ENCODE peak calls at places on chromosomes 2 and 18, in six cellular contexts. One of them, this sample, is unnamed.

GRCh38 chr2:233331536-233331935 is 22.8 kb upstream of the DGKD start:
- DNase-seq in right atrium auricular region: peak
- DNase-seq in GM23248: no peak
- DNase-seq in CD8-positive, alpha-beta memory T cell: peak
- DNase-seq in AG09309: no peak
- DNase-seq in H7: no peak
- DNase-seq in this sample: no peak

GRCh38 chr2:15840173-15840572 is 100.2 kb upstream of the MYCN start:
- DNase-seq in right atrium auricular region: no peak
- DNase-seq in GM23248: no peak
- DNase-seq in CD8-positive, alpha-beta memory T cell: no peak
- DNase-seq in AG09309: no peak
- DNase-seq in H7: no peak
- DNase-seq in this sample: no peak

GRCh38 chr18:9043581-9043980 is 58.9 kb upstream of the NDUFV2 start:
- DNase-seq in right atrium auricular region: no peak
- DNase-seq in GM23248: no peak
- DNase-seq in CD8-positive, alpha-beta memory T cell: no peak
- DNase-seq in AG09309: no peak
- DNase-seq in H7: no peak
- DNase-seq in this sample: no peak

GRCh38 chr2:143513081-143513480 is 383.9 kb downstream of the ARHGAP15 start:
- DNase-seq in right atrium auricular region: no peak
- DNase-seq in GM23248: peak
- DNase-seq in CD8-positive, alpha-beta memory T cell: no peak
- DNase-seq in AG09309: peak
- DNase-seq in H7: peak
- DNase-seq in this sample: peak

GRCh38 chr18:27616324-27616723 is 431.2 kb upstream of the CHST9 start:
- DNase-seq in right atrium auricular region: no peak
- DNase-seq in GM23248: no peak
- DNase-seq in CD8-positive, alpha-beta memory T cell: no peak
- DNase-seq in AG09309: no peak
- DNase-seq in H7: no peak
- DNase-seq in this sample: no peak

GRCh38 chr18:76980663-76981387 is 151.8 kb downstream of the MBP start:
- DNase-seq in right atrium auricular region: no peak
- DNase-seq in GM23248: no peak
- DNase-seq in CD8-positive, alpha-beta memory T cell: no peak
- DNase-seq in AG09309: no peak
- DNase-seq in H7: no peak
- DNase-seq in this sample: no peak

GRCh38 chr18:7626922-7627440 is 59.9 kb downstream of the PTPRM start:
- DNase-seq in right atrium auricular region: no peak
- DNase-seq in GM23248: peak
- DNase-seq in CD8-positive, alpha-beta memory T cell: no peak
- DNase-seq in AG09309: no peak
- DNase-seq in H7: peak
- DNase-seq in this sample: peak

GRCh38 chr18:44521673-44522032 is 159.0 kb upstream of the SETBP1 start:
- DNase-seq in right atrium auricular region: no peak
- DNase-seq in GM23248: peak
- DNase-seq in CD8-positive, alpha-beta memory T cell: no peak
- DNase-seq in AG09309: no peak
- DNase-seq in H7: no peak
- DNase-seq in this sample: no peak

GRCh38 chr18:12886498-12887126 is 2.6 kb upstream of the PTPN2 start:
- DNase-seq in right atrium auricular region: no peak
- DNase-seq in GM23248: peak
- DNase-seq in CD8-positive, alpha-beta memory T cell: no peak
- DNase-seq in AG09309: no peak
- DNase-seq in H7: no peak
- DNase-seq in this sample: no peak

GRCh38 chr2:85468704-85469349 is 50.3 kb downstream of the SH2D6 start:
- DNase-seq in right atrium auricular region: no peak
- DNase-seq in GM23248: peak
- DNase-seq in CD8-positive, alpha-beta memory T cell: no peak
- DNase-seq in AG09309: no peak
- DNase-seq in H7: peak
- DNase-seq in this sample: peak

GRCh38 chr2:231904161-231904611 is 22.0 kb downstream of the NPPC start:
- DNase-seq in right atrium auricular region: no peak
- DNase-seq in GM23248: no peak
- DNase-seq in CD8-positive, alpha-beta memory T cell: no peak
- DNase-seq in AG09309: no peak
- DNase-seq in H7: no peak
- DNase-seq in this sample: no peak

GRCh38 chr2:18559531-18559930 is 922 bp downstream of the RDH14 start:
- DNase-seq in right atrium auricular region: no peak
- DNase-seq in GM23248: no peak
- DNase-seq in CD8-positive, alpha-beta memory T cell: no peak
- DNase-seq in AG09309: no peak
- DNase-seq in H7: peak
- DNase-seq in this sample: no peak

GRCh38 chr18:32530947-32531651 is 60.4 kb upstream of the GAREM1 start:
- DNase-seq in right atrium auricular region: no peak
- DNase-seq in GM23248: peak
- DNase-seq in CD8-positive, alpha-beta memory T cell: peak
- DNase-seq in AG09309: peak
- DNase-seq in H7: no peak
- DNase-seq in this sample: no peak

GRCh38 chr2:108938069-108938710 is 50.8 kb downstream of the EDAR start:
- DNase-seq in right atrium auricular region: no peak
- DNase-seq in GM23248: no peak
- DNase-seq in CD8-positive, alpha-beta memory T cell: no peak
- DNase-seq in AG09309: no peak
- DNase-seq in H7: no peak
- DNase-seq in this sample: no peak

GRCh38 chr2:220071716-220072115 is 444.3 kb downstream of the SLC4A3 start:
- DNase-seq in right atrium auricular region: no peak
- DNase-seq in GM23248: no peak
- DNase-seq in CD8-positive, alpha-beta memory T cell: no peak
- DNase-seq in AG09309: no peak
- DNase-seq in H7: no peak
- DNase-seq in this sample: no peak

GRCh38 chr2:61970807-61971556 is 65.5 kb downstream of the COMMD1 start:
- DNase-seq in right atrium auricular region: no peak
- DNase-seq in GM23248: no peak
- DNase-seq in CD8-positive, alpha-beta memory T cell: no peak
- DNase-seq in AG09309: no peak
- DNase-seq in H7: no peak
- DNase-seq in this sample: no peak

GRCh38 chr2:190277234-190278112 is 42.2 kb downstream of the HIBCH start:
- DNase-seq in right atrium auricular region: no peak
- DNase-seq in GM23248: peak
- DNase-seq in CD8-positive, alpha-beta memory T cell: no peak
- DNase-seq in AG09309: peak
- DNase-seq in H7: no peak
- DNase-seq in this sample: peak

GRCh38 chr18:5546660-5547059 is 2.9 kb upstream of the EPB41L3 start:
- DNase-seq in right atrium auricular region: no peak
- DNase-seq in GM23248: peak
- DNase-seq in CD8-positive, alpha-beta memory T cell: no peak
- DNase-seq in AG09309: peak
- DNase-seq in H7: peak
- DNase-seq in this sample: no peak

GRCh38 chr2:71786291-71787107 is 333.1 kb downstream of the DYSF start:
- DNase-seq in right atrium auricular region: peak
- DNase-seq in GM23248: no peak
- DNase-seq in CD8-positive, alpha-beta memory T cell: no peak
- DNase-seq in AG09309: no peak
- DNase-seq in H7: peak
- DNase-seq in this sample: no peak

GRCh38 chr2:225011585-225011984 is 30.7 kb downstream of the DOCK10 start:
- DNase-seq in right atrium auricular region: no peak
- DNase-seq in GM23248: no peak
- DNase-seq in CD8-positive, alpha-beta memory T cell: no peak
- DNase-seq in AG09309: no peak
- DNase-seq in H7: no peak
- DNase-seq in this sample: no peak

DNA sequence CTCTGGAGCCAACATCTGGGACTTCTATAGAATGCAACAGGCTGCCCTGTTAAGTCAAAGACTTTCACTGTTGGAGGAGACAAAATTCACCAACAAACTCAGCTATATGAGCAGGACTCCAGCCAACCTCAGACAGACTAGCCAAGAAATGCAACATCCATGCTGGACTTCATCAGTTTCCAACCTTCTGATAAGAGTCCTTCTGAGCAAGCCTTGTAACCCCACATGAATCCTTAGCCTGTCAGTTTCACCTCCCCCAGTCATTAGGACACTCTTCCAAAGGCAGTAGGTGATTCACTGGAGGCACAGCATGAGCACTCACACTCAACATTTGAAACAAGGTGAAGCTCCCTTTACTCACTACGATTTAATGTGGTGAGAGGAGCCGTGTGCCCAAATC is 5.8 kb downstream of the TBC1D8 start:
- DNase-seq in right atrium auricular region: no peak
- DNase-seq in GM23248: peak
- DNase-seq in CD8-positive, alpha-beta memory T cell: no peak
- DNase-seq in AG09309: no peak
- DNase-seq in H7: peak
- DNase-seq in this sample: no peak
- H3K4me3 ChIP-seq in right atrium auricular region: no peak
- H3K4me3 ChIP-seq in GM23248: no peak
- H3K4me3 ChIP-seq in CD8-positive, alpha-beta memory T cell: no peak
- H3K4me3 ChIP-seq in AG09309: no peak
- H3K4me3 ChIP-seq in H7: no peak
- H3K4me3 ChIP-seq in this sample: no peak

GRCh38 chr2:186543561-186544131 is 46.2 kb upstream of the ITGAV start:
- DNase-seq in right atrium auricular region: no peak
- DNase-seq in GM23248: peak
- DNase-seq in CD8-positive, alpha-beta memory T cell: no peak
- DNase-seq in AG09309: peak
- DNase-seq in H7: no peak
- DNase-seq in this sample: peak

GRCh38 chr2:186542002-186542401 is 47.9 kb upstream of the ITGAV start:
- DNase-seq in right atrium auricular region: no peak
- DNase-seq in GM23248: no peak
- DNase-seq in CD8-positive, alpha-beta memory T cell: no peak
- DNase-seq in AG09309: no peak
- DNase-seq in H7: no peak
- DNase-seq in this sample: no peak

GRCh38 chr2:186540971-186541370 is 48.9 kb upstream of the ITGAV start:
- DNase-seq in right atrium auricular region: no peak
- DNase-seq in GM23248: peak
- DNase-seq in CD8-positive, alpha-beta memory T cell: no peak
- DNase-seq in AG09309: no peak
- DNase-seq in H7: no peak
- DNase-seq in this sample: no peak

GRCh38 chr2:186546842-186547241 is 43.0 kb upstream of the ITGAV start:
- DNase-seq in right atrium auricular region: no peak
- DNase-seq in GM23248: peak
- DNase-seq in CD8-positive, alpha-beta memory T cell: no peak
- DNase-seq in AG09309: no peak
- DNase-seq in H7: no peak
- DNase-seq in this sample: no peak

GRCh38 chr2:186544255-186544675 is 45.6 kb upstream of the ITGAV start:
- DNase-seq in right atrium auricular region: no peak
- DNase-seq in GM23248: peak
- DNase-seq in CD8-positive, alpha-beta memory T cell: no peak
- DNase-seq in AG09309: peak
- DNase-seq in H7: peak
- DNase-seq in this sample: peak
- H3K4me3 ChIP-seq in right atrium auricular region: no peak
- H3K4me3 ChIP-seq in GM23248: peak
- H3K4me3 ChIP-seq in CD8-positive, alpha-beta memory T cell: no peak
- H3K4me3 ChIP-seq in AG09309: no peak
- H3K4me3 ChIP-seq in H7: no peak
- H3K4me3 ChIP-seq in this sample: no peak

GRCh38 chr18:23194150-23194968 is 59.1 kb downstream of the CABLES1 start:
- DNase-seq in right atrium auricular region: no peak
- DNase-seq in GM23248: peak
- DNase-seq in CD8-positive, alpha-beta memory T cell: no peak
- DNase-seq in AG09309: no peak
- DNase-seq in H7: no peak
- DNase-seq in this sample: no peak

GRCh38 chr18:23196119-23197004 is 61.1 kb downstream of the CABLES1 start:
- DNase-seq in right atrium auricular region: no peak
- DNase-seq in GM23248: no peak
- DNase-seq in CD8-positive, alpha-beta memory T cell: no peak
- DNase-seq in AG09309: no peak
- DNase-seq in H7: peak
- DNase-seq in this sample: no peak

GRCh38 chr18:23193727-23194126 is 58.4 kb downstream of the CABLES1 start:
- DNase-seq in right atrium auricular region: no peak
- DNase-seq in GM23248: no peak
- DNase-seq in CD8-positive, alpha-beta memory T cell: no peak
- DNase-seq in AG09309: no peak
- DNase-seq in H7: no peak
- DNase-seq in this sample: no peak

GRCh38 chr18:23198217-23198845 is 63.0 kb downstream of the CABLES1 start:
- DNase-seq in right atrium auricular region: no peak
- DNase-seq in GM23248: no peak
- DNase-seq in CD8-positive, alpha-beta memory T cell: no peak
- DNase-seq in AG09309: no peak
- DNase-seq in H7: no peak
- DNase-seq in this sample: no peak

DNA sequence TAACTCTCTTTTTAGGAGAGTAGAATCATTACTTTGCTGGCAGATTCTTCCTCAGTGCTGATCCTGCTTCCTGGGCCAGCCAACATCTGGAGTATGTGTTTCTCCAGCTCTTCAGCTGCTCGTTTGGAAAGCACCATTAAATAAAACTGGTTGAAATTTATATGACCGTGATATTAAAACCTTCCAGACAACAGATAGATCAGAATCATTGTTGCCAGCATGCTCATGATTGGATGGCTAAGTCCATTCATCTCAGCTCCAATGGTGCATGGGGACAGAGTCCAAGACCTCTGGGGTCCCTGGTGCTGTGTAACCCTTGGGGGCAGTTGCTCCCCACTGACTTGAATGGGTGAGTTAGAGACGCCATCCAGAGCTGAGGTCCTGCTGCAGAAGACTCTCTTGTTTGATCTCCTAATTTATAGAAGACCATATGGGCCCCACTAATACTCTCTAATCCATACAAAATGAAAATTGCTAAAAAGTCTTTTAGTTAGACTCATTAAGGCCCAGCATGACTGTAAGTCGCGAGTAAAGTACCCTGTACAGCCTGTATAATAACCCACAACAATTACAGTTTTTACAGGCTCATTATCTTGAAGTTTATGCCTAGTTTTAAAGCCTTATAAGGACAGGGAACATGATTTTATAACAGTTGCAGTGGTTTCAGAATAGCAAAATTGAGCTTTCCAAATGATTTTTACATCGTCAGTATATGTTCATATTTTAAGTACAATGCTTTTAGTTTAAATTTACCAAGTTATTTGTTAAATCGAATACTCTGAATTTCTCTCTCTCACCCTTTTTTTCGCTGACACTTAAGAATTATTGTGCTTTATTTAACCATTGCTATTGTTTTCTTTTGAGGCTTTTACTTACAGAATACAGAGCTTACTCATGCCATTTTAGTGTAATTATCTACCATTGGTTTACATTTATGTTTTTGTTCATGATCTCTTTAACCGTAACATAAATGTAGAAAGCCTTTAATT is 60.0 kb downstream of the CABLES1 start:
- DNase-seq in right atrium auricular region: no peak
- DNase-seq in GM23248: no peak
- DNase-seq in CD8-positive, alpha-beta memory T cell: no peak
- DNase-seq in AG09309: no peak
- DNase-seq in H7: no peak
- DNase-seq in this sample: no peak
- H3K4me3 ChIP-seq in right atrium auricular region: no peak
- H3K4me3 ChIP-seq in GM23248: no peak
- H3K4me3 ChIP-seq in CD8-positive, alpha-beta memory T cell: no peak
- H3K4me3 ChIP-seq in AG09309: no peak
- H3K4me3 ChIP-seq in H7: no peak
- H3K4me3 ChIP-seq in this sample: no peak

GRCh38 chr18:79394438-79395307 is 1.1 kb upstream of the NFATC1 start:
- DNase-seq in right atrium auricular region: peak
- DNase-seq in GM23248: peak
- DNase-seq in CD8-positive, alpha-beta memory T cell: peak
- DNase-seq in AG09309: no peak
- DNase-seq in H7: no peak
- DNase-seq in this sample: no peak
- H3K4me3 ChIP-seq in right atrium auricular region: peak
- H3K4me3 ChIP-seq in GM23248: peak
- H3K4me3 ChIP-seq in CD8-positive, alpha-beta memory T cell: peak
- H3K4me3 ChIP-seq in AG09309: peak
- H3K4me3 ChIP-seq in H7: peak
- H3K4me3 ChIP-seq in this sample: peak

This sample was measured in HFF-Myc.